ENCODE peak calls at places on chromosomes 13 and 19, in ten cellular contexts. T is fibroblast of lung, P is uterus, O is AG04450, M is adrenal gland, B is heart left ventricle, R is PC-3, I is aorta, Q is ascending aorta, W is HCT116. D is an unnamed sample.

GRCh38 chr19:35399231-35399630 is 28.4 kb downstream of the GPR42 start:
- DNase-seq in T (no peak), P (no peak), O (no peak), M (no peak), B (no peak), R (no peak), I (no peak), Q (no peak), W (no peak), D (no peak)

GRCh38 chr19:58569943-58570670 is 3.0 kb downstream of the MZF1 start:
- DNase-seq in T (no peak), P (peak; percentile 14), O (no peak), M (peak; percentile 8), B (peak; percentile 21), R (no peak), I (peak; percentile 37), Q (no peak), W (no peak), D (no peak)

GRCh38 chr19:20611866-20612265 is 46.3 kb upstream of the ZNF737 start:
- DNase-seq in T (no peak), P (no peak), O (no peak), M (peak; percentile 67), B (no peak), R (no peak), I (no peak), Q (no peak), W (no peak), D (no peak)

GRCh38 chr19:46461537-46461936 is 9.8 kb downstream of the PNMA8A start:
- DNase-seq in T (no peak), P (no peak), O (no peak), M (no peak), B (no peak), R (no peak), I (no peak), Q (no peak), W (no peak), D (no peak)

GRCh38 chr13:27599845-27600553 is 20.3 kb downstream of the LNX2 start:
- DNase-seq in T (peak; percentile 86), P (no peak), O (no peak), M (peak; percentile 32), B (peak; percentile 41), R (peak; percentile 90), I (no peak), Q (no peak), W (peak; percentile 34), D (no peak)

GRCh38 chr19:40797963-40798222 is 1.1 kb upstream of the EGLN2 start:
- DNase-seq in T (no peak), P (no peak), O (no peak), M (no peak), B (no peak), R (no peak), I (no peak), Q (no peak), W (no peak), D (no peak)

GRCh38 chr19:2426661-2427322 is 594 bp downstream of the TIMM13 start:
- DNase-seq in T (peak; percentile 20), P (no peak), O (no peak), M (peak; percentile 40), B (peak; percentile 62), R (peak; percentile 45), I (no peak), Q (no peak), W (peak; percentile 16), D (peak; percentile 7)

GRCh38 chr19:11061951-11062350 is 27.3 kb upstream of the LDLR start:
- DNase-seq in T (no peak), P (no peak), O (no peak), M (no peak), B (no peak), R (no peak), I (no peak), Q (no peak), W (no peak), D (no peak)

GRCh38 chr19:34306213-34306661 is 51.9 kb downstream of the GARRE1 start:
- DNase-seq in T (no peak), P (no peak), O (no peak), M (no peak), B (no peak), R (no peak), I (no peak), Q (no peak), W (no peak), D (no peak)

GRCh38 chr13:95100525-95101121 is 200.6 kb downstream of the ABCC4 start:
- DNase-seq in T (peak; percentile 82), P (no peak), O (no peak), M (no peak), B (no peak), R (peak; percentile 97), I (no peak), Q (no peak), W (no peak), D (no peak)

GRCh38 chr13:71786815-71787214 is 80.2 kb downstream of the DACH1 start:
- DNase-seq in T (no peak), P (no peak), O (no peak), M (no peak), B (no peak), R (no peak), I (no peak), Q (no peak), W (no peak), D (no peak)

GRCh38 chr13:71787461-71787860 is 79.5 kb downstream of the DACH1 start:
- DNase-seq in T (no peak), P (no peak), O (no peak), M (no peak), B (no peak), R (no peak), I (no peak), Q (no peak), W (no peak), D (no peak)

GRCh38 chr13:71780546-71780945 is 86.5 kb downstream of the DACH1 start:
- DNase-seq in T (no peak), P (no peak), O (no peak), M (no peak), B (no peak), R (no peak), I (no peak), Q (no peak), W (no peak), D (no peak)

GRCh38 chr13:71789952-71790351 is 77.1 kb downstream of the DACH1 start:
- DNase-seq in T (no peak), P (no peak), O (no peak), M (no peak), B (no peak), R (no peak), I (no peak), Q (no peak), W (no peak), D (no peak)

DNA sequence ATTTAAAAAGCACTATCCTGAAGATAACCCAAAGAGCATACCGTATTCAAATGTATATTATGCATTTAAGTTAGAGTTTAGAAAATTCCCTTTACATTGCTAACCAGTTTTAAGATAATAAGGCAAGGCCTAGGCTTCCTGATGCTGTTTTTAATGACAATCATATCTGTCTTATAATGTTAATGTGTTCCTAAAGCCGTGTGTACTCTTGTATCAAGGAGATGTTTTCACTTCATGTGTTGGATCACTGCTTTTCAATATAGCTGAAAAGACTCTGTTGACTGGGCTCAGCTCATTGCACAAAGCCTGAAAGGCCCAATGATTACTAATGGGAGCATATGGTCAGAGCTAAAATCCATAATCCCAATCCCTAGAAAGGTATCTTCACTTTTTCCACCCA is 81.6 kb downstream of the DACH1 start:
- DNase-seq in T (no peak), P (no peak), O (no peak), M (no peak), B (no peak), R (no peak), I (no peak), Q (no peak), W (no peak), D (no peak)
- H3K27ac ChIP-seq in T (no peak overlapping the region), P (no peak overlapping the region), O (no peak overlapping the region), M (no peak overlapping the region), B (no peak overlapping the region), R (no peak overlapping the region), I (no peak overlapping the region), Q (no peak overlapping the region), W (no peak overlapping the region), D (no peak overlapping the region)

DNA sequence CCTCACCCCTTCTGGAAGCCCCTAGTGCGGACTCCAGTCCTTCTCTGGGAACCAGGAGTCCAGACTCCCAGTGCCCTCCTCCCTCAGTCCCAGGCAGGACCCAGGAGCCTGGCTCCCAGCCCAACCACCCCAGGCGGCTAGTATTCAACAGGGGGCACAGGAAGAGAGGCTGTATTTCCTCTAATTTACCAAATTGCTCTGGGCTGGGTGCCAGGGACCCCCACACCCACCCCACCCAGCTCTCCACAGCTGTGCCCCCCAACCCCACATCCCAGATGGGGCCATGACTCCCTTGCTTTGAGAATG is 3.4 kb downstream of the GRIN2D start:
- DNase-seq in T (no peak), P (no peak), O (no peak), M (no peak), B (no peak), R (no peak), I (no peak), Q (no peak), W (no peak), D (no peak)
- H3K4me3 ChIP-seq in T (no peak overlapping the region), P (no peak overlapping the region), O (no peak overlapping the region), M (no peak overlapping the region), B (no peak overlapping the region), R (no peak overlapping the region), I (no peak overlapping the region), Q (no peak overlapping the region), W (no peak overlapping the region), D (no peak overlapping the region)

GRCh38 chr19:43765109-43765876 is 10.5 kb upstream of the SMG9 start:
- DNase-seq in T (peak; percentile 99), P (peak; percentile 30), O (peak; percentile 81), M (peak; percentile 93), B (no peak), R (peak; percentile 96), I (peak; percentile 90), Q (peak; percentile 59), W (peak; percentile 93), D (peak; percentile 67)

GRCh38 chr19:43768273-43769050 is 12.3 kb downstream of the KCNN4 start:
- DNase-seq in T (no peak), P (no peak), O (no peak), M (no peak), B (no peak), R (peak; percentile 43), I (no peak), Q (no peak), W (no peak), D (no peak)

GRCh38 chr19:43767818-43768217 is 13.0 kb downstream of the KCNN4 start:
- DNase-seq in T (no peak), P (no peak), O (no peak), M (no peak), B (no peak), R (no peak), I (no peak), Q (no peak), W (no peak), D (no peak)

GRCh38 chr19:43767316-43767715 is 12.6 kb upstream of the SMG9 start:
- DNase-seq in T (no peak), P (no peak), O (no peak), M (no peak), B (no peak), R (no peak), I (peak; percentile 49), Q (no peak), W (no peak), D (no peak)

GRCh38 chr19:43766755-43767043 is 11.9 kb upstream of the SMG9 start:
- DNase-seq in T (no peak), P (no peak), O (no peak), M (no peak), B (no peak), R (no peak), I (no peak), Q (no peak), W (no peak), D (no peak)
- H3K27ac ChIP-seq in T (no peak overlapping the region), P (no peak overlapping the region), O (no peak overlapping the region), M (no peak overlapping the region), B (no peak overlapping the region), R (peak overlapping the region; percentile 92), I (no peak overlapping the region), Q (no peak overlapping the region), W (peak overlapping the region; percentile 98), D (peak overlapping the region; percentile 50)

GRCh38 chr19:9917322-9917721 is 19.0 kb downstream of the OLFM2 start:
- DNase-seq in T (peak; percentile 37), P (peak; percentile 24), O (no peak), M (peak; percentile 33), B (no peak), R (peak; percentile 85), I (no peak), Q (no peak), W (peak; percentile 42), D (no peak)
- H3K4me3 ChIP-seq in T (no peak overlapping the region), P (no peak overlapping the region), O (no peak overlapping the region), M (no peak overlapping the region), B (no peak overlapping the region), R (no peak overlapping the region), I (no peak overlapping the region), Q (no peak overlapping the region), W (no peak overlapping the region), D (no peak overlapping the region)